ENCODE peak calls at places on chromosomes 4 and X, in eight cellular contexts. One of them, this sample, is unnamed.

GRCh38 chr4:152929888-152930287 is 6.2 kb upstream of the FHDC1 start:
- DNase-seq in NCI-H1436: no peak
- DNase-seq in NCI-H1092 treated with DMSO at 0.1 percent for 48 hours: no peak
- DNase-seq in transverse colon: no peak
- DNase-seq in left kidney: peak
- DNase-seq in pulmonary artery endothelial cell: no peak
- DNase-seq in CD4-positive, CD25-positive, alpha-beta regulatory T cell: no peak
- DNase-seq in stimulated activated CD8-positive, alpha-beta memory T cell treated with anti-CD3 and anti-CD28 coated beads, Interleukin-15, amount 100 ng/mL, for 1 hour: no peak
- DNase-seq in this sample: no peak

GRCh38 chrX:3010532-3010931 is 4.2 kb downstream of the ARSH start:
- DNase-seq in NCI-H1436: no peak
- DNase-seq in NCI-H1092 treated with DMSO at 0.1 percent for 48 hours: no peak
- DNase-seq in transverse colon: no peak
- DNase-seq in left kidney: no peak
- DNase-seq in pulmonary artery endothelial cell: no peak
- DNase-seq in CD4-positive, CD25-positive, alpha-beta regulatory T cell: no peak
- DNase-seq in stimulated activated CD8-positive, alpha-beta memory T cell treated with anti-CD3 and anti-CD28 coated beads, Interleukin-15, amount 100 ng/mL, for 1 hour: no peak
- DNase-seq in this sample: no peak

GRCh38 chr4:78343682-78344081 is 207.9 kb upstream of the ANXA3 start:
- DNase-seq in NCI-H1436: no peak
- DNase-seq in NCI-H1092 treated with DMSO at 0.1 percent for 48 hours: no peak
- DNase-seq in transverse colon: no peak
- DNase-seq in left kidney: no peak
- DNase-seq in pulmonary artery endothelial cell: no peak
- DNase-seq in CD4-positive, CD25-positive, alpha-beta regulatory T cell: no peak
- DNase-seq in stimulated activated CD8-positive, alpha-beta memory T cell treated with anti-CD3 and anti-CD28 coated beads, Interleukin-15, amount 100 ng/mL, for 1 hour: no peak
- DNase-seq in this sample: no peak

GRCh38 chr4:97774347-97774989 is 368.8 kb downstream of the STPG2 start:
- DNase-seq in NCI-H1436: no peak
- DNase-seq in NCI-H1092 treated with DMSO at 0.1 percent for 48 hours: no peak
- DNase-seq in transverse colon: no peak
- DNase-seq in left kidney: no peak
- DNase-seq in pulmonary artery endothelial cell: no peak
- DNase-seq in CD4-positive, CD25-positive, alpha-beta regulatory T cell: no peak
- DNase-seq in stimulated activated CD8-positive, alpha-beta memory T cell treated with anti-CD3 and anti-CD28 coated beads, Interleukin-15, amount 100 ng/mL, for 1 hour: no peak
- DNase-seq in this sample: no peak

GRCh38 chr4:95267081-95267480 is 281.7 kb downstream of the UNC5C start:
- DNase-seq in NCI-H1436: no peak
- DNase-seq in NCI-H1092 treated with DMSO at 0.1 percent for 48 hours: no peak
- DNase-seq in transverse colon: no peak
- DNase-seq in left kidney: no peak
- DNase-seq in pulmonary artery endothelial cell: peak
- DNase-seq in CD4-positive, CD25-positive, alpha-beta regulatory T cell: no peak
- DNase-seq in stimulated activated CD8-positive, alpha-beta memory T cell treated with anti-CD3 and anti-CD28 coated beads, Interleukin-15, amount 100 ng/mL, for 1 hour: no peak
- DNase-seq in this sample: no peak

GRCh38 chr4:124121511-124121934 is 591.0 kb downstream of the ANKRD50 start:
- DNase-seq in NCI-H1436: no peak
- DNase-seq in NCI-H1092 treated with DMSO at 0.1 percent for 48 hours: peak
- DNase-seq in transverse colon: no peak
- DNase-seq in left kidney: no peak
- DNase-seq in pulmonary artery endothelial cell: no peak
- DNase-seq in CD4-positive, CD25-positive, alpha-beta regulatory T cell: no peak
- DNase-seq in stimulated activated CD8-positive, alpha-beta memory T cell treated with anti-CD3 and anti-CD28 coated beads, Interleukin-15, amount 100 ng/mL, for 1 hour: no peak
- DNase-seq in this sample: no peak

GRCh38 chr4:4585012-4585670 is 43.3 kb upstream of the STX18 start:
- DNase-seq in NCI-H1436: no peak
- DNase-seq in NCI-H1092 treated with DMSO at 0.1 percent for 48 hours: no peak
- DNase-seq in transverse colon: no peak
- DNase-seq in left kidney: no peak
- DNase-seq in pulmonary artery endothelial cell: no peak
- DNase-seq in CD4-positive, CD25-positive, alpha-beta regulatory T cell: no peak
- DNase-seq in stimulated activated CD8-positive, alpha-beta memory T cell treated with anti-CD3 and anti-CD28 coated beads, Interleukin-15, amount 100 ng/mL, for 1 hour: no peak
- DNase-seq in this sample: no peak

GRCh38 chr4:183875251-183875825 is 29.8 kb upstream of the STOX2 start:
- DNase-seq in NCI-H1436: no peak
- DNase-seq in NCI-H1092 treated with DMSO at 0.1 percent for 48 hours: no peak
- DNase-seq in transverse colon: no peak
- DNase-seq in left kidney: no peak
- DNase-seq in pulmonary artery endothelial cell: no peak
- DNase-seq in CD4-positive, CD25-positive, alpha-beta regulatory T cell: no peak
- DNase-seq in stimulated activated CD8-positive, alpha-beta memory T cell treated with anti-CD3 and anti-CD28 coated beads, Interleukin-15, amount 100 ng/mL, for 1 hour: no peak
- DNase-seq in this sample: no peak

GRCh38 chr4:164384416-164384815 is 369.5 kb upstream of the SMIM31 start:
- DNase-seq in NCI-H1436: no peak
- DNase-seq in NCI-H1092 treated with DMSO at 0.1 percent for 48 hours: no peak
- DNase-seq in transverse colon: no peak
- DNase-seq in left kidney: peak
- DNase-seq in pulmonary artery endothelial cell: no peak
- DNase-seq in CD4-positive, CD25-positive, alpha-beta regulatory T cell: no peak
- DNase-seq in stimulated activated CD8-positive, alpha-beta memory T cell treated with anti-CD3 and anti-CD28 coated beads, Interleukin-15, amount 100 ng/mL, for 1 hour: no peak
- DNase-seq in this sample: no peak

GRCh38 chr4:113618205-113618604 is 143.3 kb downstream of the CAMK2D start:
- DNase-seq in NCI-H1436: no peak
- DNase-seq in NCI-H1092 treated with DMSO at 0.1 percent for 48 hours: no peak
- DNase-seq in transverse colon: no peak
- DNase-seq in left kidney: no peak
- DNase-seq in pulmonary artery endothelial cell: no peak
- DNase-seq in CD4-positive, CD25-positive, alpha-beta regulatory T cell: no peak
- DNase-seq in stimulated activated CD8-positive, alpha-beta memory T cell treated with anti-CD3 and anti-CD28 coated beads, Interleukin-15, amount 100 ng/mL, for 1 hour: no peak
- DNase-seq in this sample: no peak

GRCh38 chr4:112881842-112882241 is 167.6 kb upstream of the ANK2 start:
- DNase-seq in NCI-H1436: no peak
- DNase-seq in NCI-H1092 treated with DMSO at 0.1 percent for 48 hours: peak
- DNase-seq in transverse colon: no peak
- DNase-seq in left kidney: peak
- DNase-seq in pulmonary artery endothelial cell: no peak
- DNase-seq in CD4-positive, CD25-positive, alpha-beta regulatory T cell: no peak
- DNase-seq in stimulated activated CD8-positive, alpha-beta memory T cell treated with anti-CD3 and anti-CD28 coated beads, Interleukin-15, amount 100 ng/mL, for 1 hour: no peak
- DNase-seq in this sample: no peak

GRCh38 chrX:133607419-133608348 is 192.4 kb upstream of the GPC4 start:
- DNase-seq in NCI-H1436: no peak
- DNase-seq in NCI-H1092 treated with DMSO at 0.1 percent for 48 hours: no peak
- DNase-seq in transverse colon: no peak
- DNase-seq in left kidney: no peak
- DNase-seq in pulmonary artery endothelial cell: no peak
- DNase-seq in CD4-positive, CD25-positive, alpha-beta regulatory T cell: no peak
- DNase-seq in stimulated activated CD8-positive, alpha-beta memory T cell treated with anti-CD3 and anti-CD28 coated beads, Interleukin-15, amount 100 ng/mL, for 1 hour: no peak
- DNase-seq in this sample: no peak

GRCh38 chr4:33722800-33723511 is 2521.4 kb downstream of the ARAP2 start:
- DNase-seq in NCI-H1436: no peak
- DNase-seq in NCI-H1092 treated with DMSO at 0.1 percent for 48 hours: peak
- DNase-seq in transverse colon: no peak
- DNase-seq in left kidney: no peak
- DNase-seq in pulmonary artery endothelial cell: no peak
- DNase-seq in CD4-positive, CD25-positive, alpha-beta regulatory T cell: no peak
- DNase-seq in stimulated activated CD8-positive, alpha-beta memory T cell treated with anti-CD3 and anti-CD28 coated beads, Interleukin-15, amount 100 ng/mL, for 1 hour: no peak
- DNase-seq in this sample: no peak

GRCh38 chr4:158169516-158169915 is 3.3 kb downstream of the GASK1B start:
- DNase-seq in NCI-H1436: no peak
- DNase-seq in NCI-H1092 treated with DMSO at 0.1 percent for 48 hours: no peak
- DNase-seq in transverse colon: no peak
- DNase-seq in left kidney: no peak
- DNase-seq in pulmonary artery endothelial cell: no peak
- DNase-seq in CD4-positive, CD25-positive, alpha-beta regulatory T cell: no peak
- DNase-seq in stimulated activated CD8-positive, alpha-beta memory T cell treated with anti-CD3 and anti-CD28 coated beads, Interleukin-15, amount 100 ng/mL, for 1 hour: no peak
- DNase-seq in this sample: no peak

GRCh38 chrX:134999469-134999868 is 8.7 kb downstream of the SMIM10 start:
- DNase-seq in NCI-H1436: peak
- DNase-seq in NCI-H1092 treated with DMSO at 0.1 percent for 48 hours: peak
- DNase-seq in transverse colon: no peak
- DNase-seq in left kidney: peak
- DNase-seq in pulmonary artery endothelial cell: no peak
- DNase-seq in CD4-positive, CD25-positive, alpha-beta regulatory T cell: peak
- DNase-seq in stimulated activated CD8-positive, alpha-beta memory T cell treated with anti-CD3 and anti-CD28 coated beads, Interleukin-15, amount 100 ng/mL, for 1 hour: no peak
- DNase-seq in this sample: no peak

GRCh38 chr4:148643851-148644250 is 201.6 kb upstream of the NR3C2 start:
- DNase-seq in NCI-H1436: no peak
- DNase-seq in NCI-H1092 treated with DMSO at 0.1 percent for 48 hours: no peak
- DNase-seq in transverse colon: no peak
- DNase-seq in left kidney: no peak
- DNase-seq in pulmonary artery endothelial cell: peak
- DNase-seq in CD4-positive, CD25-positive, alpha-beta regulatory T cell: no peak
- DNase-seq in stimulated activated CD8-positive, alpha-beta memory T cell treated with anti-CD3 and anti-CD28 coated beads, Interleukin-15, amount 100 ng/mL, for 1 hour: no peak
- DNase-seq in this sample: no peak

GRCh38 chrX:155857561-155857960 is 23.6 kb upstream of the VAMP7 start:
- DNase-seq in NCI-H1436: no peak
- DNase-seq in NCI-H1092 treated with DMSO at 0.1 percent for 48 hours: no peak
- DNase-seq in transverse colon: no peak
- DNase-seq in left kidney: no peak
- DNase-seq in pulmonary artery endothelial cell: no peak
- DNase-seq in CD4-positive, CD25-positive, alpha-beta regulatory T cell: no peak
- DNase-seq in stimulated activated CD8-positive, alpha-beta memory T cell treated with anti-CD3 and anti-CD28 coated beads, Interleukin-15, amount 100 ng/mL, for 1 hour: no peak
- DNase-seq in this sample: no peak

GRCh38 chr4:4416981-4417380 is 30.1 kb downstream of the NSG1 start:
- DNase-seq in NCI-H1436: no peak
- DNase-seq in NCI-H1092 treated with DMSO at 0.1 percent for 48 hours: no peak
- DNase-seq in transverse colon: no peak
- DNase-seq in left kidney: peak
- DNase-seq in pulmonary artery endothelial cell: no peak
- DNase-seq in CD4-positive, CD25-positive, alpha-beta regulatory T cell: no peak
- DNase-seq in stimulated activated CD8-positive, alpha-beta memory T cell treated with anti-CD3 and anti-CD28 coated beads, Interleukin-15, amount 100 ng/mL, for 1 hour: no peak
- DNase-seq in this sample: no peak

GRCh38 chr4:62901101-62901500 is 1508.1 kb downstream of the TECRL start:
- DNase-seq in NCI-H1436: no peak
- DNase-seq in NCI-H1092 treated with DMSO at 0.1 percent for 48 hours: no peak
- DNase-seq in transverse colon: no peak
- DNase-seq in left kidney: no peak
- DNase-seq in pulmonary artery endothelial cell: no peak
- DNase-seq in CD4-positive, CD25-positive, alpha-beta regulatory T cell: no peak
- DNase-seq in stimulated activated CD8-positive, alpha-beta memory T cell treated with anti-CD3 and anti-CD28 coated beads, Interleukin-15, amount 100 ng/mL, for 1 hour: no peak
- DNase-seq in this sample: no peak

GRCh38 chrX:153953342-153953830 is 8.9 kb upstream of the RENBP start:
- DNase-seq in NCI-H1436: peak
- DNase-seq in NCI-H1092 treated with DMSO at 0.1 percent for 48 hours: peak
- DNase-seq in transverse colon: peak
- DNase-seq in left kidney: peak
- DNase-seq in pulmonary artery endothelial cell: no peak
- DNase-seq in CD4-positive, CD25-positive, alpha-beta regulatory T cell: peak
- DNase-seq in stimulated activated CD8-positive, alpha-beta memory T cell treated with anti-CD3 and anti-CD28 coated beads, Interleukin-15, amount 100 ng/mL, for 1 hour: peak
- DNase-seq in this sample: peak

GRCh38 chr4:54109226-54110018 is 9.5 kb downstream of the GSX2 start:
- DNase-seq in NCI-H1436: no peak
- DNase-seq in NCI-H1092 treated with DMSO at 0.1 percent for 48 hours: no peak
- DNase-seq in transverse colon: no peak
- DNase-seq in left kidney: peak
- DNase-seq in pulmonary artery endothelial cell: no peak
- DNase-seq in CD4-positive, CD25-positive, alpha-beta regulatory T cell: no peak
- DNase-seq in stimulated activated CD8-positive, alpha-beta memory T cell treated with anti-CD3 and anti-CD28 coated beads, Interleukin-15, amount 100 ng/mL, for 1 hour: no peak
- DNase-seq in this sample: no peak

GRCh38 chr4:985123-985830 is 1.6 kb upstream of the IDUA start:
- DNase-seq in NCI-H1436: no peak
- DNase-seq in NCI-H1092 treated with DMSO at 0.1 percent for 48 hours: no peak
- DNase-seq in transverse colon: peak
- DNase-seq in left kidney: peak
- DNase-seq in pulmonary artery endothelial cell: no peak
- DNase-seq in CD4-positive, CD25-positive, alpha-beta regulatory T cell: peak
- DNase-seq in stimulated activated CD8-positive, alpha-beta memory T cell treated with anti-CD3 and anti-CD28 coated beads, Interleukin-15, amount 100 ng/mL, for 1 hour: peak
- DNase-seq in this sample: no peak

GRCh38 chrX:46354481-46354880 is 190.7 kb downstream of the ZNF674 start:
- DNase-seq in NCI-H1436: no peak
- DNase-seq in NCI-H1092 treated with DMSO at 0.1 percent for 48 hours: no peak
- DNase-seq in transverse colon: no peak
- DNase-seq in left kidney: no peak
- DNase-seq in pulmonary artery endothelial cell: no peak
- DNase-seq in CD4-positive, CD25-positive, alpha-beta regulatory T cell: no peak
- DNase-seq in stimulated activated CD8-positive, alpha-beta memory T cell treated with anti-CD3 and anti-CD28 coated beads, Interleukin-15, amount 100 ng/mL, for 1 hour: no peak
- DNase-seq in this sample: no peak

GRCh38 chr4:70714061-70714468 is 7.7 kb upstream of the RUFY3 start:
- DNase-seq in NCI-H1436: no peak
- DNase-seq in NCI-H1092 treated with DMSO at 0.1 percent for 48 hours: no peak
- DNase-seq in transverse colon: no peak
- DNase-seq in left kidney: no peak
- DNase-seq in pulmonary artery endothelial cell: no peak
- DNase-seq in CD4-positive, CD25-positive, alpha-beta regulatory T cell: no peak
- DNase-seq in stimulated activated CD8-positive, alpha-beta memory T cell treated with anti-CD3 and anti-CD28 coated beads, Interleukin-15, amount 100 ng/mL, for 1 hour: no peak
- DNase-seq in this sample: no peak

GRCh38 chr4:89823416-89823815 is 13.5 kb downstream of the SNCA start:
- DNase-seq in NCI-H1436: no peak
- DNase-seq in NCI-H1092 treated with DMSO at 0.1 percent for 48 hours: no peak
- DNase-seq in transverse colon: no peak
- DNase-seq in left kidney: no peak
- DNase-seq in pulmonary artery endothelial cell: peak
- DNase-seq in CD4-positive, CD25-positive, alpha-beta regulatory T cell: no peak
- DNase-seq in stimulated activated CD8-positive, alpha-beta memory T cell treated with anti-CD3 and anti-CD28 coated beads, Interleukin-15, amount 100 ng/mL, for 1 hour: no peak
- DNase-seq in this sample: no peak

GRCh38 chr4:88503344-88503743 is 20.2 kb downstream of the PYURF start:
- DNase-seq in NCI-H1436: no peak
- DNase-seq in NCI-H1092 treated with DMSO at 0.1 percent for 48 hours: no peak
- DNase-seq in transverse colon: no peak
- DNase-seq in left kidney: no peak
- DNase-seq in pulmonary artery endothelial cell: no peak
- DNase-seq in CD4-positive, CD25-positive, alpha-beta regulatory T cell: no peak
- DNase-seq in stimulated activated CD8-positive, alpha-beta memory T cell treated with anti-CD3 and anti-CD28 coated beads, Interleukin-15, amount 100 ng/mL, for 1 hour: no peak
- DNase-seq in this sample: no peak

GRCh38 chr4:145216532-145216931 is 36.1 kb upstream of the OTUD4 start:
- DNase-seq in NCI-H1436: no peak
- DNase-seq in NCI-H1092 treated with DMSO at 0.1 percent for 48 hours: peak
- DNase-seq in transverse colon: no peak
- DNase-seq in left kidney: peak
- DNase-seq in pulmonary artery endothelial cell: no peak
- DNase-seq in CD4-positive, CD25-positive, alpha-beta regulatory T cell: peak
- DNase-seq in stimulated activated CD8-positive, alpha-beta memory T cell treated with anti-CD3 and anti-CD28 coated beads, Interleukin-15, amount 100 ng/mL, for 1 hour: no peak
- DNase-seq in this sample: no peak

GRCh38 chr4:140764785-140765392 is 8.7 kb upstream of the TBC1D9 start:
- DNase-seq in NCI-H1436: no peak
- DNase-seq in NCI-H1092 treated with DMSO at 0.1 percent for 48 hours: no peak
- DNase-seq in transverse colon: no peak
- DNase-seq in left kidney: peak
- DNase-seq in pulmonary artery endothelial cell: no peak
- DNase-seq in CD4-positive, CD25-positive, alpha-beta regulatory T cell: no peak
- DNase-seq in stimulated activated CD8-positive, alpha-beta memory T cell treated with anti-CD3 and anti-CD28 coated beads, Interleukin-15, amount 100 ng/mL, for 1 hour: no peak
- DNase-seq in this sample: no peak

GRCh38 chr4:94410678-94411206 is 41.0 kb upstream of the PDLIM5 start:
- DNase-seq in NCI-H1436: no peak
- DNase-seq in NCI-H1092 treated with DMSO at 0.1 percent for 48 hours: no peak
- DNase-seq in transverse colon: peak
- DNase-seq in left kidney: peak
- DNase-seq in pulmonary artery endothelial cell: no peak
- DNase-seq in CD4-positive, CD25-positive, alpha-beta regulatory T cell: no peak
- DNase-seq in stimulated activated CD8-positive, alpha-beta memory T cell treated with anti-CD3 and anti-CD28 coated beads, Interleukin-15, amount 100 ng/mL, for 1 hour: no peak
- DNase-seq in this sample: no peak

GRCh38 chrX:136168929-136169735 is 21.8 kb downstream of the FHL1 start:
- DNase-seq in NCI-H1436: peak
- DNase-seq in NCI-H1092 treated with DMSO at 0.1 percent for 48 hours: peak
- DNase-seq in transverse colon: peak
- DNase-seq in left kidney: peak
- DNase-seq in pulmonary artery endothelial cell: peak
- DNase-seq in CD4-positive, CD25-positive, alpha-beta regulatory T cell: no peak
- DNase-seq in stimulated activated CD8-positive, alpha-beta memory T cell treated with anti-CD3 and anti-CD28 coated beads, Interleukin-15, amount 100 ng/mL, for 1 hour: no peak
- DNase-seq in this sample: no peak

This sample was measured in NCI-H1048.